ENCODE peak calls at places on chromosomes 3 and 15, in five cellular contexts. D is mammary epithelial cell, G is A673, E is fibroblast of lung, A is PC-3. V is an unnamed sample.

GRCh38 chr15:92869977-92870644 is 30.0 kb upstream of the CHD2 start:
- DNase-seq in G (no peak), E (peak; percentile 38), A (peak; percentile 42), D (peak; percentile 47), V (no peak)

GRCh38 chr15:55893852-55894251 is 99.6 kb downstream of the NEDD4 start:
- DNase-seq in A (no peak), E (no peak), G (no peak), D (peak; percentile 22), V (no peak)

GRCh38 chr3:134516905-134517304 is 31.0 kb downstream of the CEP63 start:
- DNase-seq in A (no peak), D (no peak), E (no peak), G (no peak), V (no peak)

GRCh38 chr3:14725564-14726420 is 50.9 kb downstream of the C3orf20 start:
- DNase-seq in G (peak; percentile 9), A (no peak), D (no peak), E (peak; percentile 23), V (no peak)

GRCh38 chr3:72011495-72011894 is 226.5 kb upstream of the PROK2 start:
- DNase-seq in D (peak; percentile 27), G (no peak), A (no peak), E (peak; percentile 91), V (no peak)

GRCh38 chr15:85336870-85337269 is 43.5 kb upstream of the AKAP13 start:
- DNase-seq in G (no peak), A (no peak), E (no peak), D (no peak), V (no peak)

GRCh38 chr15:90388462-90389182 is 580 bp downstream of the IQGAP1 start:
- DNase-seq in G (peak; percentile 54), E (peak; percentile 59), D (peak; percentile 50), A (peak; percentile 59), V (peak; percentile 52)

GRCh38 chr15:65828566-65828965 is 36.5 kb upstream of the DENND4A start:
- DNase-seq in A (no peak), G (no peak), E (no peak), D (no peak), V (no peak)

GRCh38 chr15:31128919-31129768 is 27.6 kb upstream of the TRPM1 start:
- DNase-seq in D (peak; percentile 29), G (peak; percentile 73), E (peak; percentile 29), A (peak; percentile 58), V (peak; percentile 75)

GRCh38 chr15:39426552-39427532 is 154.0 kb upstream of the THBS1 start:
- DNase-seq in A (no peak), D (peak; percentile 60), G (no peak), E (peak; percentile 95), V (peak; percentile 93)

GRCh38 chr3:47896736-47897135 is 93.8 kb downstream of the DHX30 start:
- DNase-seq in E (no peak), A (no peak), G (no peak), D (no peak), V (no peak)

GRCh38 chr15:89175617-89176191 is 45.7 kb downstream of the RLBP1 start:
- DNase-seq in D (no peak), E (no peak), G (no peak), A (no peak), V (no peak)

GRCh38 chr15:67720556-67721175 is 104.6 kb upstream of the SKOR1 start:
- DNase-seq in D (no peak), G (peak; percentile 33), E (no peak), A (no peak), V (no peak)

GRCh38 chr15:85408270-85408746 is 27.9 kb downstream of the AKAP13 start:
- DNase-seq in A (no peak), E (no peak), D (no peak), G (no peak), V (no peak)

GRCh38 chr3:141431411-141432378 is 55.1 kb upstream of the RASA2 start:
- DNase-seq in A (no peak), D (no peak), E (no peak), G (no peak), V (no peak)

GRCh38 chr15:60004019-60004845 is at the start of gene FOXB1:
- DNase-seq in D (no peak), A (no peak), G (no peak), E (no peak), V (peak; percentile 62)

GRCh38 chr3:164818318-164818717 is 260.0 kb downstream of the SI start:
- DNase-seq in D (no peak), G (no peak), A (no peak), E (no peak), V (no peak)

GRCh38 chr15:63870403-63871209 is 36.9 kb upstream of the HERC1 start:
- DNase-seq in E (peak; percentile 82), A (peak; percentile 60), G (peak; percentile 60), D (peak; percentile 73), V (no peak)

GRCh38 chr15:74314897-74315438 is 52.5 kb downstream of the CYP11A1 start:
- DNase-seq in A (no peak), D (no peak), G (no peak), E (peak; percentile 65), V (peak; percentile 18)

GRCh38 chr15:31294067-31294466 is 32.6 kb upstream of the KLF13 start:
- DNase-seq in D (no peak), G (no peak), A (no peak), E (no peak), V (peak; percentile 1)

GRCh38 chr3:73493543-73494314 is 131.0 kb downstream of the PDZRN3 start:
- DNase-seq in A (no peak), G (no peak), E (peak; percentile 91), D (no peak), V (no peak)

GRCh38 chr3:154018100-154018696 is 103.0 kb upstream of the ARHGEF26 start:
- DNase-seq in E (peak; percentile 2), D (no peak), G (peak; percentile 64), A (peak; percentile 67), V (peak; percentile 31)

GRCh38 chr15:31925541-31925940 is 104.8 kb upstream of the CHRNA7 start:
- DNase-seq in A (no peak), E (no peak), D (no peak), G (no peak), V (no peak)

GRCh38 chr3:105867690-105868449 is 942 bp downstream of the CBLB start:
- DNase-seq in G (peak; percentile 6), E (no peak), A (peak; percentile 21), D (peak; percentile 49), V (peak; percentile 27)

GRCh38 chr15:48406240-48406891 is 75.1 kb downstream of the DUT start:
- DNase-seq in G (no peak), A (no peak), E (no peak), D (no peak), V (no peak)

GRCh38 chr15:51342249-51342999 is 969 bp downstream of the GLDN start:
- DNase-seq in E (no peak), G (no peak), A (no peak), D (no peak), V (no peak)

GRCh38 chr15:28974142-28974541 is 88.4 kb downstream of the APBA2 start:
- DNase-seq in G (no peak), E (no peak), A (no peak), D (no peak), V (no peak)

GRCh38 chr15:93831641-93832040 is 399.7 kb upstream of the MCTP2 start:
- DNase-seq in D (peak; percentile 71), G (no peak), E (no peak), A (no peak), V (no peak)

GRCh38 chr15:80849308-80849707 is 70.1 kb downstream of the CEMIP start:
- DNase-seq in E (peak; percentile 94), D (peak; percentile 91), G (no peak), A (peak; percentile 93), V (no peak)

GRCh38 chr3:24137354-24137753 is 192.3 kb downstream of the NR1D2 start:
- DNase-seq in A (no peak), G (no peak), D (no peak), E (no peak), V (no peak)

GRCh38 chr3:122743581-122744120 is 50.0 kb downstream of the HSPBAP1 start:
- DNase-seq in G (no peak), D (no peak), A (no peak), E (no peak), V (no peak)

GRCh38 chr3:190017575-190018288 is 103.0 kb downstream of the P3H2 start:
- DNase-seq in A (peak; percentile 90), D (peak; percentile 70), E (peak; percentile 80), G (peak; percentile 70), V (no peak)

GRCh38 chr3:140089403-140090072 is 154.6 kb downstream of the CLSTN2 start:
- DNase-seq in D (no peak), A (no peak), G (no peak), E (no peak), V (no peak)

DNA sequence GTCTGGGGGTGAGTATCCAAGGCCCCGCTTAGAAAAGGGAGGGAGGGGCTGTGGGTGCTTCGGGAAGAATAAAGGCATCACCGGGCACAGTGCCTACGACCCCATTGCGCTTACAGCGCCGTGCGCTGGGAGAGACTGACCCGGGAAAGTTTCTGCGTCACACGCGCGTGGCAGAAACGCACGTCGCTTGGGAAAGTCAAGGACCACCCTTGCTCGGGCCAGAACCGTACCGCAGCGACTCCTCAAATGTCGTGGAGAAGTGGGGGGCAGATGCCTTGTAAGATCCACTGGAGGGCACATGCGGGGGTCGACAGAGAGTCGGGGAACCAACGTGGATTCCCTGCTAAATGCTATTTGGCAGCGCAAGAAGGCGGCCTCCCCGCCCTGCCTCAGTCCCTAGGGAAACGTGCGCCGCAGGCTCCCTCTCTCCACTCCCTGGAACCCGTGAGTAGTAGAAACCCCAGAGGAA is 2.4 kb downstream of the ADAMTS9 start:
- DNase-seq in D (peak; percentile 39), A (no peak), E (peak; percentile 52), G (no peak), V (no peak)
- TF ChIP-seq EZH2 in D (no peak), A (no peak), E (no peak), G (no peak), V (no peak)

GRCh38 chr3:172029425-172030128 is 9.8 kb upstream of the FNDC3B start:
- DNase-seq in A (no peak), E (no peak), D (no peak), G (no peak), V (no peak)
- H3K4me1 ChIP-seq in A (no peaks in the 10 kb centered on the region), E (no peaks in the 10 kb centered on the region), D (no peaks in the 10 kb centered on the region), G (no peaks in the 10 kb centered on the region), V (no peaks in the 10 kb centered on the region)

DNA sequence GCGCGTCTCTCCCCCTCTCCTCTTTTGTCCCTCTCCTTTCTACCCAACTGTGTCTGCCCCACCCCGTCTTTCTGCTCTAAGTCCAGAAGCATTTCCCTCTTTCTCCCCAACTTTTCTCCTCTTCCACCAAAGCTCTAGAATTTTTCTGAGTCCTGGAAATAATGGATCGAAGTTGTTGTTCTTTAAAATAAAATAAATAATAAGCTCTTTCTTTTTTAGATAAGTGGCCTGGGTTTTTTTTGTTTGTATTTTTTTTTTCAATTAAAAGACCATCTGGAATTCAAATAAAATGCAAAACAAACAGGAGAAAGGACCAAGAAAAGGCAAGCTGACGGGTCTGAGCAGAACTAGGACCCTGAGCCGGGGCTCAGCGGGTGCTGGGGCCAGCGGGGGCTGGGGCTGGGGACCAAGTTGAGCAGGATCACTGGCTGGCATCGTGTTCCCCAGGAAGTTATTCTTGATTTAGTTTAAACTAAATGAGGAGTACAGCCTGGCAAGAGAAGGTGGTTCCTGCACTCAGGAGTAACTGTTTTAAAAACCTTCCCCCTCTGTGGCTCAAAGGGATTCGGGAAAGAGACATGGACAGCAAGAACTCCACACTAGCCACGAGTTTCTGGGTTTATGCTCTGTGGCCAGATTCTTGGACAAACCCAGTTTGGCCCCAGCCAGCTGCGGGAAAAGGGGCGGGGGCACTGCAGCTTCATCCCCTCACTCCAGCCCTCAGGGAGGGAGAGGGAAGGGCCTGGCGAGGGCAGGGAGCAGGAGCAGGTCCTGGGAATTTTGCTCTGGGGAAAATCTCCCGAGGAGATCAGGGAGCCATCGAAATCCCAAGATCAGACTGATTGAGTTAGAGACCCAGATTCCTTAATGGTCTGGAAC is 8.4 kb downstream of the GATA2 start:
- DNase-seq in G (no peak), D (no peak), A (no peak), E (peak; percentile 43), V (no peak)
- TF ChIP-seq EZH2 in G (no peak), D (no peak), A (no peak), E (no peak), V (peak; percentile 1)

GRCh38 chr3:32495085-32495484 is 7.6 kb downstream of the CMTM6 start:
- DNase-seq in G (no peak), D (no peak), E (no peak), A (no peak), V (no peak)
- H3K4me1 ChIP-seq in G (no peaks in the 10 kb centered on the region), D (peaks cover 31% of the 10 kb centered on the region), E (no peaks in the 10 kb centered on the region), A (no peaks in the 10 kb centered on the region), V (peaks cover 9% of the 10 kb centered on the region)

V was measured in DND-41.